ENCODE peak calls at places on chromosomes 7 and 10, in nine cellular contexts. One of them, this sample, is unnamed.

GRCh38 chr10:86650151-86650550 is 4.2 kb upstream of the OPN4 start:
- DNase-seq in NB4: no peak
- DNase-seq in fibroblast of pulmonary artery: no peak
- DNase-seq in PC-9: no peak
- DNase-seq in fibroblast of mammary gland: no peak
- DNase-seq in tibial nerve: no peak
- DNase-seq in neural progenitor cell: no peak
- DNase-seq in cardiac muscle cell: no peak
- DNase-seq in breast epithelium: no peak
- DNase-seq in this sample: no peak

GRCh38 chr7:27161214-27161720 is 4.1 kb downstream of the HOXA9 start:
- DNase-seq in NB4: peak
- DNase-seq in tibial nerve: peak
- DNase-seq in fibroblast of mammary gland: peak
- DNase-seq in PC-9: no peak
- DNase-seq in breast epithelium: no peak
- DNase-seq in cardiac muscle cell: no peak
- DNase-seq in neural progenitor cell: no peak
- DNase-seq in fibroblast of pulmonary artery: no peak
- DNase-seq in this sample: peak

GRCh38 chr7:100378114-100378760 is 5.0 kb downstream of the PILRA start:
- DNase-seq in fibroblast of mammary gland: no peak
- DNase-seq in cardiac muscle cell: no peak
- DNase-seq in neural progenitor cell: no peak
- DNase-seq in fibroblast of pulmonary artery: no peak
- DNase-seq in breast epithelium: no peak
- DNase-seq in NB4: no peak
- DNase-seq in tibial nerve: no peak
- DNase-seq in PC-9: no peak
- DNase-seq in this sample: no peak

GRCh38 chr7:37354661-37355131 is 94.0 kb downstream of the ELMO1 start:
- DNase-seq in cardiac muscle cell: peak
- DNase-seq in fibroblast of mammary gland: peak
- DNase-seq in breast epithelium: no peak
- DNase-seq in tibial nerve: peak
- DNase-seq in fibroblast of pulmonary artery: peak
- DNase-seq in PC-9: no peak
- DNase-seq in NB4: peak
- DNase-seq in neural progenitor cell: no peak
- DNase-seq in this sample: no peak

GRCh38 chr10:92011560-92012214 is 88.1 kb downstream of the BTAF1 start:
- DNase-seq in neural progenitor cell: no peak
- DNase-seq in NB4: peak
- DNase-seq in PC-9: no peak
- DNase-seq in breast epithelium: no peak
- DNase-seq in cardiac muscle cell: no peak
- DNase-seq in tibial nerve: no peak
- DNase-seq in fibroblast of mammary gland: peak
- DNase-seq in fibroblast of pulmonary artery: peak
- DNase-seq in this sample: peak

GRCh38 chr7:47591655-47592572 is 10.0 kb upstream of the TNS3 start:
- DNase-seq in neural progenitor cell: peak
- DNase-seq in cardiac muscle cell: no peak
- DNase-seq in NB4: no peak
- DNase-seq in PC-9: peak
- DNase-seq in fibroblast of mammary gland: peak
- DNase-seq in breast epithelium: no peak
- DNase-seq in fibroblast of pulmonary artery: peak
- DNase-seq in tibial nerve: no peak
- DNase-seq in this sample: peak

GRCh38 chr7:5070206-5070605 is 24.5 kb downstream of the RBAK start:
- DNase-seq in neural progenitor cell: no peak
- DNase-seq in cardiac muscle cell: no peak
- DNase-seq in NB4: no peak
- DNase-seq in fibroblast of mammary gland: no peak
- DNase-seq in fibroblast of pulmonary artery: no peak
- DNase-seq in breast epithelium: no peak
- DNase-seq in PC-9: no peak
- DNase-seq in tibial nerve: no peak
- DNase-seq in this sample: no peak

GRCh38 chr7:26460326-26460725 is 168.7 kb downstream of the SNX10 start:
- DNase-seq in tibial nerve: no peak
- DNase-seq in PC-9: no peak
- DNase-seq in fibroblast of mammary gland: no peak
- DNase-seq in fibroblast of pulmonary artery: no peak
- DNase-seq in cardiac muscle cell: no peak
- DNase-seq in neural progenitor cell: no peak
- DNase-seq in NB4: no peak
- DNase-seq in breast epithelium: no peak
- DNase-seq in this sample: no peak

GRCh38 chr10:78333362-78334143 is 299.9 kb downstream of the RPS24 start:
- DNase-seq in fibroblast of pulmonary artery: no peak
- DNase-seq in PC-9: no peak
- DNase-seq in fibroblast of mammary gland: no peak
- DNase-seq in NB4: no peak
- DNase-seq in breast epithelium: no peak
- DNase-seq in neural progenitor cell: no peak
- DNase-seq in tibial nerve: no peak
- DNase-seq in cardiac muscle cell: no peak
- DNase-seq in this sample: no peak

GRCh38 chr10:23981520-23982309 is 227.2 kb upstream of the KIAA1217 start:
- DNase-seq in fibroblast of mammary gland: no peak
- DNase-seq in NB4: no peak
- DNase-seq in tibial nerve: no peak
- DNase-seq in fibroblast of pulmonary artery: no peak
- DNase-seq in PC-9: no peak
- DNase-seq in neural progenitor cell: no peak
- DNase-seq in breast epithelium: no peak
- DNase-seq in cardiac muscle cell: no peak
- DNase-seq in this sample: no peak

GRCh38 chr7:82472966-82473365 is 29.4 kb upstream of the CACNA2D1 start:
- DNase-seq in cardiac muscle cell: no peak
- DNase-seq in tibial nerve: no peak
- DNase-seq in neural progenitor cell: no peak
- DNase-seq in fibroblast of pulmonary artery: no peak
- DNase-seq in PC-9: no peak
- DNase-seq in NB4: no peak
- DNase-seq in breast epithelium: no peak
- DNase-seq in fibroblast of mammary gland: peak
- DNase-seq in this sample: no peak

GRCh38 chr10:93072713-93073538 is 767 bp upstream of the CYP26A1 start:
- DNase-seq in breast epithelium: peak
- DNase-seq in neural progenitor cell: peak
- DNase-seq in tibial nerve: no peak
- DNase-seq in fibroblast of pulmonary artery: no peak
- DNase-seq in NB4: no peak
- DNase-seq in cardiac muscle cell: no peak
- DNase-seq in fibroblast of mammary gland: no peak
- DNase-seq in PC-9: no peak
- DNase-seq in this sample: peak

GRCh38 chr10:93074137-93074596 is 474 bp downstream of the CYP26A1 start:
- DNase-seq in cardiac muscle cell: no peak
- DNase-seq in breast epithelium: peak
- DNase-seq in NB4: peak
- DNase-seq in PC-9: no peak
- DNase-seq in fibroblast of pulmonary artery: no peak
- DNase-seq in fibroblast of mammary gland: no peak
- DNase-seq in tibial nerve: no peak
- DNase-seq in neural progenitor cell: peak
- DNase-seq in this sample: peak

GRCh38 chr10:93073539-93074136 is at the start of gene CYP26A1:
- DNase-seq in cardiac muscle cell: peak
- DNase-seq in fibroblast of pulmonary artery: no peak
- DNase-seq in fibroblast of mammary gland: no peak
- DNase-seq in NB4: no peak
- DNase-seq in neural progenitor cell: peak
- DNase-seq in breast epithelium: peak
- DNase-seq in tibial nerve: no peak
- DNase-seq in PC-9: no peak
- DNase-seq in this sample: no peak

GRCh38 chr10:93075369-93076221 is 1.9 kb downstream of the CYP26A1 start:
- DNase-seq in neural progenitor cell: peak
- DNase-seq in breast epithelium: peak
- DNase-seq in PC-9: no peak
- DNase-seq in fibroblast of mammary gland: no peak
- DNase-seq in NB4: no peak
- DNase-seq in fibroblast of pulmonary artery: no peak
- DNase-seq in cardiac muscle cell: no peak
- DNase-seq in tibial nerve: no peak
- DNase-seq in this sample: no peak

DNA sequence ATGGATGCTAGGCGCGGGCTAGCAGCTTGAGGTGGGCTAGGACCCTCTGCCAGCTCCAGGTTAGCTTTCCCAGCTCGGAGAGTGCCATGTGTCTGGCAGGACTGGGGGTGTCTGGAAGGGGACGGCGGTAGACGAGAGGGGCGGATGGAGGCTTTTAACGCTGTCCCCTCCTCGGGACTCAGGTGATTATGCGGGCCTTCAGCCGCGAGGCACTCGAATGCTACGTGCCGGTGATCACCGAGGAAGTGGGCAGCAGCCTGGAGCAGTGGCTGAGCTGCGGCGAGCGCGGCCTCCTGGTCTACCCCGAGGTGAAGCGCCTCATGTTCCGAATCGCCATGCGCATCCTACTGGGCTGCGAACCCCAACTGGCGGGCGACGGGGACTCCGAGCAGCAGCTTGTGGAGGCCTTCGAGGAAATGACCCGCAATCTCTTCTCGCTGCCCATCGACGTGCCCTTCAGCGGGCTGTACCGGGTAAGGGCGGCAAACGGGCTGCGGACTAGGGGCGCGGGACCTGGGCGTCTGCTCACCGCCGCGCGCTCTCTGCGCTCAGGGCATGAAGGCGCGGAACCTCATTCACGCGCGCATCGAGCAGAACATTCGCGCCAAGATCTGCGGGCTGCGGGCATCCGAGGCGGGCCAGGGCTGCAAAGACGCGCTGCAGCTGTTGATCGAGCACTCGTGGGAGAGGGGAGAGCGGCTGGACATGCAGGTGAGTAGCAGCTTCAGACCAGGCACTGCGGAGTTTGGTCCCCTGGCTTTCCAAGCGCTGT is 1.1 kb downstream of the CYP26A1 start:
- DNase-seq in neural progenitor cell: peak
- DNase-seq in PC-9: no peak
- DNase-seq in fibroblast of pulmonary artery: no peak
- DNase-seq in breast epithelium: peak
- DNase-seq in fibroblast of mammary gland: no peak
- DNase-seq in tibial nerve: no peak
- DNase-seq in NB4: no peak
- DNase-seq in cardiac muscle cell: no peak
- DNase-seq in this sample: peak
- H3K4me3 ChIP-seq in neural progenitor cell: peak
- H3K4me3 ChIP-seq in PC-9: no peak
- H3K4me3 ChIP-seq in fibroblast of pulmonary artery: no peak
- H3K4me3 ChIP-seq in breast epithelium: peak
- H3K4me3 ChIP-seq in fibroblast of mammary gland: no peak
- H3K4me3 ChIP-seq in tibial nerve: no peak
- H3K4me3 ChIP-seq in NB4: no peak
- H3K4me3 ChIP-seq in cardiac muscle cell: peak
- H3K4me3 ChIP-seq in this sample: no peak

GRCh38 chr10:47440207-47440606 is 43.7 kb downstream of the ANXA8 start:
- DNase-seq in cardiac muscle cell: no peak
- DNase-seq in NB4: peak
- DNase-seq in neural progenitor cell: no peak
- DNase-seq in fibroblast of mammary gland: no peak
- DNase-seq in tibial nerve: no peak
- DNase-seq in PC-9: no peak
- DNase-seq in fibroblast of pulmonary artery: no peak
- DNase-seq in breast epithelium: no peak
- DNase-seq in this sample: no peak
- TF ChIP-seq CTCF in cardiac muscle cell: no peak
- TF ChIP-seq CTCF in NB4: no peak
- TF ChIP-seq CTCF in neural progenitor cell: peak
- TF ChIP-seq CTCF in fibroblast of mammary gland: no peak
- TF ChIP-seq CTCF in tibial nerve: no peak
- TF ChIP-seq CTCF in PC-9: no peak
- TF ChIP-seq CTCF in fibroblast of pulmonary artery: no peak
- TF ChIP-seq CTCF in breast epithelium: no peak
- TF ChIP-seq CTCF in this sample: no peak

DNA sequence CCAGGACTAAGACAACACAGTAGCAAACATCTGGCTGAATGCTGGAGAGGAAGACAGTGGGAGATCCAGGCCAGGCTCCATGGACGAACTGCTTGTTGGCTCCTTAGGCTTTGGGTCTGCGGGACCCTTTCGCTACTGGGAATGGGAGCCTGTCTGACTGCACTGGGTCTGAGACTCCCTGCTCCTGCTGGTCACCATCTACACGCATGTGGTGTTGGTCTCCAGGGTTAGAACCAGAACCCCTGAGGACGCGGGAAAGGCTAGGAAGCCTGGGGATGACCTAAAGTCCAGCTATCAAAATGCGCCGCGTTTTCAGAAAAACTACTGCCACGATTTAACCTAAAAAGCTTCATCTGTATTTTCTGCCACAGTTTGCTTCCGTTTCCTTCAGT is 817 bp upstream of the DNAJB6 start:
- DNase-seq in neural progenitor cell: no peak
- DNase-seq in PC-9: no peak
- DNase-seq in NB4: no peak
- DNase-seq in cardiac muscle cell: no peak
- DNase-seq in fibroblast of mammary gland: no peak
- DNase-seq in tibial nerve: no peak
- DNase-seq in breast epithelium: no peak
- DNase-seq in fibroblast of pulmonary artery: no peak
- DNase-seq in this sample: no peak
- H3K4me3 ChIP-seq in neural progenitor cell: peak
- H3K4me3 ChIP-seq in PC-9: peak
- H3K4me3 ChIP-seq in NB4: peak
- H3K4me3 ChIP-seq in cardiac muscle cell: peak
- H3K4me3 ChIP-seq in fibroblast of mammary gland: peak
- H3K4me3 ChIP-seq in tibial nerve: peak
- H3K4me3 ChIP-seq in breast epithelium: peak
- H3K4me3 ChIP-seq in fibroblast of pulmonary artery: peak
- H3K4me3 ChIP-seq in this sample: peak

DNA sequence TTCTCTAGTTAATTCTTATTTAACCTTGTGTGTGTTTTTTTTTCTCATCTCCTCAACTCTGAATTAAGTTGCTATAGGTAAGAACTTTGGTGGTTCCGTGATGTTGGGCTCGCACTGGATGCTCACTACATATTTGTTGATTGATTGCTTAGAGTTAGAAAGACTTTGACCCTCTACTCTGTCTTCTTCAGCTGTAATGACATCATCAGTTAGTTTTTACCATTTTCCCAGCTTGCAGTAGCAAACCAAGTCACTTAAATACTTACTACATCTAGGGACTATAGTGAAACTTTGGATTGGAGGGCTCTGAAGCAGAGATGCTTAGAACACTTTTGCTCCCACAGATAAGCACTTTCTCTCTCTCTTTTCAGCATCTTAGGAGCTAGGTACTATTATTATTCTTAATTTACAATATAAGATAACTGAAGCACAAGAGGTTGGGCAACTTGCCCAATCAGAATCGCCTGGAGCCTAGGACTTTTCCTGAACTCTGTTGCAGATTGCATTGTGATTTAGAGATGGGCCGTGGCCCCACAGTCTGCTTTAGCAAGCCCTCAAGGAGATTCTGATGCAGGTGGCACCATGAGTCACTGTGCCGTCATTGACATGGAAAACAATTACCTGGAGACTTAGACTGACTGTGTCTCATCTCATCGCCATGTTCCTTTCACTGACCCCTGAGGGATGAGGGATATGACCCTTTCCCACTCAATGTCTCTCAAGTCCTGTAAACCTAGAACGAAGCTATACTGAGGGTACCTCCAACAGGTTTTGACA is 471.9 kb upstream of the PODXL start:
- DNase-seq in fibroblast of mammary gland: no peak
- DNase-seq in fibroblast of pulmonary artery: no peak
- DNase-seq in neural progenitor cell: no peak
- DNase-seq in cardiac muscle cell: no peak
- DNase-seq in breast epithelium: no peak
- DNase-seq in PC-9: peak
- DNase-seq in NB4: no peak
- DNase-seq in tibial nerve: no peak
- DNase-seq in this sample: no peak
- TF ChIP-seq CTCF in fibroblast of mammary gland: no peak
- TF ChIP-seq CTCF in fibroblast of pulmonary artery: no peak
- TF ChIP-seq CTCF in neural progenitor cell: no peak
- TF ChIP-seq CTCF in cardiac muscle cell: no peak
- TF ChIP-seq CTCF in breast epithelium: no peak
- TF ChIP-seq CTCF in PC-9: no peak
- TF ChIP-seq CTCF in NB4: no peak
- TF ChIP-seq CTCF in tibial nerve: no peak
- TF ChIP-seq CTCF in this sample: no peak